ENCODE peak calls at places on chromosomes 6 and 20, in six cellular contexts. E is naive thymus-derived CD4-positive, alpha-beta T cell; I is ascending aorta; N is psoas muscle; K is osteoblast; P is HepG2. M is an unnamed sample.

GRCh38 chr20:57476073-57476526 is 48.8 kb downstream of the CTCFL start:
- DNase-seq in E (no peak), I (no peak), N (no peak), K (peak; percentile 66), P (no peak), M (no peak)

GRCh38 chr6:53873922-53874321 is 79.1 kb downstream of the LRRC1 start:
- DNase-seq in E (no peak), I (no peak), N (no peak), K (no peak), P (no peak), M (no peak)

GRCh38 chr20:51763965-51764602 is 4.1 kb downstream of the ATP9A start:
- DNase-seq in E (no peak), I (no peak), N (no peak), K (peak; percentile 83), P (no peak), M (no peak)

GRCh38 chr6:318265-318890 is 26.1 kb downstream of the DUSP22 start:
- DNase-seq in E (no peak), I (no peak), N (no peak), K (no peak), P (no peak), M (no peak)

GRCh38 chr6:133730881-133731280 is 158.0 kb upstream of the TCF21 start:
- DNase-seq in E (no peak), I (no peak), N (no peak), K (no peak), P (no peak), M (no peak)

GRCh38 chr6:1554241-1554880 is 55.4 kb upstream of the FOXC1 start:
- DNase-seq in E (no peak), I (no peak), N (no peak), K (peak; percentile 88), P (no peak), M (no peak)

GRCh38 chr20:49381558-49382493 is 100.6 kb downstream of the KCNB1 start:
- DNase-seq in E (no peak), I (peak; percentile 18), N (peak; percentile 91), K (peak; percentile 73), P (no peak), M (no peak)

GRCh38 chr6:10441004-10441654 is 26.3 kb upstream of the TFAP2A start:
- DNase-seq in E (no peak), I (no peak), N (no peak), K (peak; percentile 85), P (peak; percentile 63), M (no peak)

GRCh38 chr20:56504373-56505005 is 20.1 kb upstream of the FAM209A start:
- DNase-seq in E (peak; percentile 37), I (no peak), N (no peak), K (no peak), P (no peak), M (no peak)

GRCh38 chr6:136365781-136366354 is 76.2 kb upstream of the BCLAF1 start:
- DNase-seq in E (peak; percentile 31), I (peak; percentile 18), N (peak; percentile 72), K (peak; percentile 35), P (no peak), M (no peak)

GRCh38 chr6:136371951-136372350 is 82.3 kb upstream of the BCLAF1 start:
- DNase-seq in E (no peak), I (no peak), N (no peak), K (no peak), P (no peak), M (no peak)

DNA sequence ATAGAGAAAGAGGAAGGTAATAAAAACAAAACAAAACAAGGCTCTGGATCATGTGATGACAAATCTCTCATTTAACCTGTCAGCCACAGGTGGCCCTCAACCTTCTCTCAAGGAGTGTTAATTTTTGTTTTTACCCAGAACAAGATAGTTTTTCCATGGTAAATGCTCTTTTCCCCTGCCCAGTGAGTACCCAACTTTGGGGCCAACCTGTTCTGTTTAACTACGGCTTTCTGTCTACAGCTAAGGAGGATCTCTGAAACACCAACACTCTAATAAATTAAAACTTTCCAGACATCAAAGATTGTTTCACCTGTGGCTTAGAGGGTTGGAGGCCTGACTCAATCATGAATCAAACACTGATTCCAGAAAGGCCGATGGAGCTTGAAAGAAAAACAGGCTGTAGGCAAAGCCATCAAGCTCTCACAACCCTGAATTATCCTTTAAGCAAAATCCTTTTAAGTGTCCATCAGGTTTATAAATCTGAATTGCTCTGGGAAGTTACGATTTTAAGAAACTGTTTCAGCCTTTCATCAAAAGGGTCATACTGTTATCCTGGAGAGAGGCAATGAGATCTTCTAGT is 81.6 kb upstream of the BCLAF1 start:
- DNase-seq in E (no peak), I (no peak), N (no peak), K (no peak), P (no peak), M (no peak)
- H3K9me3 ChIP-seq in E (no peaks in the 10 kb centered on the region), I (no peaks in the 10 kb centered on the region), N (no peaks in the 10 kb centered on the region), K (no peaks in the 10 kb centered on the region), P (no peaks in the 10 kb centered on the region), M (no peaks in the 10 kb centered on the region)

DNA sequence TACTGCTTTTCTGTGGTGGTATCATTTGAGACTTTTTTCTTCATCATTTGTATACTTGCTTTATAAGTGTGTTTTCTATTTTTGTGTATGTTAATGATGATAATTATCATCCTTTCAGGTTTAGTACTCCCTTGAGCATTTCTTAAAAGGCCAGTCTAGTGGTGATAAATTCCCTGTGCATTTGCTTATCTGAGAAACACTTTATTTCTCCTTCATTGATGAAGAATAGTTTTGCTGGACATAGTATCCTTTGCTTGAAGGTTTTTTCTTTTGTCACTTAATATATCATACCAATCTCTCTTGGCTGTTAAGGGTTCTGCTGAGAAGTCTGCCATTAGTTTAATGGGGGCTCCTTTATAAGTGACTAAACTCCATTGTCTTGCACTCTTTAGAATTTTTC is 123.2 kb upstream of the IRAK1BP1 start:
- DNase-seq in E (no peak), I (no peak), N (no peak), K (no peak), P (no peak), M (no peak)
- H3K9me3 ChIP-seq in E (no peaks in the 10 kb centered on the region), I (no peaks in the 10 kb centered on the region), N (peaks cover 24% of the 10 kb centered on the region), K (no peaks in the 10 kb centered on the region), P (peaks cover 43% of the 10 kb centered on the region), M (peaks cover 2% of the 10 kb centered on the region)

DNA sequence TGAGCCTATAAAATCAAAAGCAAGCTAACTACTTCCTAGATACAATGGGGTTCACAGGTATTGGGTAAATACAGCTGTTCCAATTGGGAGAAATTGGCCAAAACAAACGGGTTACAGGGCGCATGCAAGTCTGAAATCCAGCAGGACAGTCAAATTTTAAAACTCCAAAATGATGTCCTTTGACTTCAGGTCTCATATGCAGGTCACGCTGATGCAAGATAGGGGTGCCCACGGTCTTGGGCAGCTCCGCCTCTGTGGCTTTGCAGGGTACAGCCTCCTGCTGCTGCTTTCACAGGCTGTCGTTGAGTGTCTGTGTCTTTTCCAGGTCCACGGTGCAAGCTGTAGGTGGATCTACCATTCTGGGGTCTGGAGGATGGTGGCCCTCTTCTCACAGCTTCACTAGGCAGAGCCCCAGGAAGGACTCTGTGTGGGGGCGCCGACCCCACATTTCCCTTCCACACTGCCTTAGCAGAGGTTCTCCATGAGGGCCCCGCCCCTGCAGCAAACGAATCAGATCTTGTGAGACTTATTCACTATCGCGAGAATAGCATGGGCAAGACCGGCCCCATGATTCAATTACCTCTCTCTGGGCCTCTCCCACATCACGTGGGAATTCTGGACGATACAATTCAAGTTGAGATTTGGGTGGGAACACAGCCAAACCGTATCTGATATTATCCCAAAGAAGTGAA is 11.9 kb upstream of the SMIM29 start:
- DNase-seq in E (no peak), I (no peak), N (no peak), K (no peak), P (no peak), M (no peak)
- H3K9me3 ChIP-seq in E (no peaks in the 10 kb centered on the region), I (no peaks in the 10 kb centered on the region), N (no peaks in the 10 kb centered on the region), K (no peaks in the 10 kb centered on the region), P (no peaks in the 10 kb centered on the region), M (no peaks in the 10 kb centered on the region)

DNA sequence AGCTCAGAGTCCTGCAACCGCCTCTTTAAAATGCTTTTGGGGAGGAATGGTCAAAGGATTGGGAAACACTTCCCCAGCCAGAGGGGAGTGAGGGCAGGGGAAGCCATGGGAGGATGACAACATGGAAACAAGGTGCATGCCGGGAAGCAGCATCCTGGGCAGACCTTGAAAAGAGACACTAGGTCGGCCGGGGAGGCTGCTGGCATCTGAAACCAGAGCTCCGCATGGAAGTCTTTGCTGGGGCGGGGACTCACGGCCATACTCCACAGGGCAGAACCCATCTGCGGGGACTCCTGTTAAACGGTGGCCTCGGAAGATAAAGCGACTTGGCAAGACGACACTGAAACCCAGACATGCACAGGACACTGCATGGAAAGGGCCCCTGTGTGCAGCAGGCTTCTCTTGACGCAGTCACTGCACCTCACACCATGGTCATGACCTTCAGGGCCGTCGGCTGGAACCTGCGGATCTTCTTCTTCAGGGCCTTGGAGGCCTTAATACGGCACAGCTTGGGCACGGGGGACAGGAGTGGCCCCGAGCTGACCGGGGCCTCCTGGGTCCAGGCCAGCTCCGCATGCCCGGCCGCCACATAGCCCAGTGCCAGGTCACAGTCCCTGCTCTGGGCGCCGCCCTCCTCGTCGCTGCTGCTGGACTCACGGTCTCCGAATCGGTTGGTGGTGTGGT is 12.4 kb downstream of the DACT2 start:
- DNase-seq in E (no peak), I (no peak), N (no peak), K (peak; percentile 82), P (no peak), M (no peak)
- H3K9me3 ChIP-seq in E (no peaks in the 10 kb centered on the region), I (no peaks in the 10 kb centered on the region), N (no peaks in the 10 kb centered on the region), K (no peaks in the 10 kb centered on the region), P (no peaks in the 10 kb centered on the region), M (no peaks in the 10 kb centered on the region)

DNA sequence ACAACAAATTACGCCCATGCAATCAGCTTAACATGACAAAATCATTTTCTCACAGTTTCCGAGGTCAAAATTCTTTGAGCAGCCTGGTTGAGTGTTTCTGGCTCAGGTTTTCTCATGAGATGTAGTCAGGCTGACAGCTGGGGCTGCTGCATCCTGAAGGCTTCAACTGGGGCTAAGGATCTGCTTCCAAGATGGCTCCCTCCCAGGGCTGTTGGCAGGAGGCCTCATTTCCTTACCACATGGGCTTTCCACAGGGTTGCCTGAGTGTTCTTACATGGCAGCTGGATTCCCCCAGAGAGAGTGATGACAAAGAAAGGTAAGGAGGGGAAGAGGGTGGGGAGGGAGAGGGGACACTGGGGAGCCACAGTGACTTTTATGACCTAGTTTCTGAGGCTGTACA is 63.1 kb upstream of the NNAT start:
- DNase-seq in E (no peak), I (no peak), N (peak; percentile 60), K (no peak), P (no peak), M (no peak)
- H3K9me3 ChIP-seq in E (no peaks in the 10 kb centered on the region), I (peaks cover 12% of the 10 kb centered on the region), N (peaks cover 7% of the 10 kb centered on the region), K (peaks cover 6% of the 10 kb centered on the region), P (peaks cover 4% of the 10 kb centered on the region), M (peaks cover 12% of the 10 kb centered on the region)

GRCh38 chr6:71808865-71809264 is 77.5 kb upstream of the RIMS1 start:
- DNase-seq in E (no peak), I (no peak), N (no peak), K (no peak), P (no peak), M (no peak)

DNA sequence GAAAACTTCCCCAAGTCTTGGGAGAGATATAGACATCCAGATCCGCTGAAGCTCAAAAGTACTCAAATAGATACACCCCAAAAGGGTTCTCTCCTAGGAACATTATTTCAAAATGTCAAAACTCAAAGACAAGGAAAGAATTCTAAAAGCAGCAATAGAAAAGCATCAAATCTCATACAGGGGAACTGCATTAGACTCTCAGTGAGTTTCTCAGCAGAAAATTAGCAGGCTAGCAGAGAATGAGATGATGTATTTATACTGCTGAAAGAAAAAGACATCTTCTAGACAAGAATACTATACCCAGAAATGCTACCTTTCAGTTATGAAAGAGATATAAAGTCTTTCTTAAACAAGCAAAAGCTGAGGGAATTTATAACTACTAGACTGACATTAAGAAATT is 75.5 kb upstream of the RIMS1 start:
- DNase-seq in E (no peak), I (no peak), N (no peak), K (no peak), P (no peak), M (no peak)
- H3K9me3 ChIP-seq in E (no peaks in the 10 kb centered on the region), I (peaks cover 9% of the 10 kb centered on the region), N (peaks cover 24% of the 10 kb centered on the region), K (peaks cover 3% of the 10 kb centered on the region), P (peaks cover 60% of the 10 kb centered on the region), M (no peaks in the 10 kb centered on the region)

GRCh38 chr20:44295995-44296394 is 15.0 kb downstream of the FITM2 start:
- DNase-seq in E (no peak), I (no peak), N (no peak), K (no peak), P (no peak), M (no peak)
- H3K9me3 ChIP-seq in E (no peaks in the 10 kb centered on the region), I (no peaks in the 10 kb centered on the region), N (no peaks in the 10 kb centered on the region), K (no peaks in the 10 kb centered on the region), P (no peaks in the 10 kb centered on the region), M (no peaks in the 10 kb centered on the region)